ENCODE peak calls at places on chromosomes 13 and 19, in seven cellular contexts. One of them, this sample, is unnamed.

GRCh38 chr19:39246951-39247669 is 1.5 kb downstream of the IFNL4 start:
- DNase-seq in SK-N-SH: no peak
- DNase-seq in GM12878: no peak
- DNase-seq in H1: peak; percentile 85
- DNase-seq in stomach: no peak
- DNase-seq in A549: no peak
- DNase-seq in ovary: no peak
- DNase-seq in this sample: no peak

GRCh38 chr13:33489563-33489962 is 204.0 kb upstream of the STARD13 start:
- DNase-seq in GM12878: no peak
- DNase-seq in H1: no peak
- DNase-seq in ovary: no peak
- DNase-seq in A549: no peak
- DNase-seq in stomach: no peak
- DNase-seq in SK-N-SH: no peak
- DNase-seq in this sample: no peak

GRCh38 chr13:31773538-31773937 is 34.2 kb downstream of the RXFP2 start:
- DNase-seq in GM12878: no peak
- DNase-seq in SK-N-SH: no peak
- DNase-seq in A549: no peak
- DNase-seq in stomach: no peak
- DNase-seq in ovary: no peak
- DNase-seq in H1: no peak
- DNase-seq in this sample: no peak

GRCh38 chr13:52862358-52863206 is 14.1 kb upstream of the PCDH8 start:
- DNase-seq in SK-N-SH: peak; percentile 59
- DNase-seq in A549: peak; percentile 21
- DNase-seq in GM12878: no peak
- DNase-seq in H1: peak; percentile 89
- DNase-seq in ovary: no peak
- DNase-seq in stomach: peak; percentile 62
- DNase-seq in this sample: no peak

GRCh38 chr13:53408847-53409568 is 380.4 kb downstream of the OLFM4 start:
- DNase-seq in H1: no peak
- DNase-seq in SK-N-SH: no peak
- DNase-seq in ovary: no peak
- DNase-seq in A549: no peak
- DNase-seq in GM12878: no peak
- DNase-seq in stomach: no peak
- DNase-seq in this sample: no peak

GRCh38 chr13:113808058-113808834 is 49.2 kb downstream of the TMEM255B start:
- DNase-seq in SK-N-SH: no peak
- DNase-seq in GM12878: no peak
- DNase-seq in stomach: no peak
- DNase-seq in H1: no peak
- DNase-seq in ovary: no peak
- DNase-seq in A549: no peak
- DNase-seq in this sample: no peak

GRCh38 chr19:43797556-43797955 is 4.7 kb downstream of the LYPD5 start:
- DNase-seq in SK-N-SH: no peak
- DNase-seq in A549: no peak
- DNase-seq in GM12878: no peak
- DNase-seq in H1: no peak
- DNase-seq in ovary: no peak
- DNase-seq in stomach: no peak
- DNase-seq in this sample: no peak

GRCh38 chr13:103273825-103274224 is 207.6 kb upstream of the SLC10A2 start:
- DNase-seq in stomach: no peak
- DNase-seq in A549: no peak
- DNase-seq in ovary: no peak
- DNase-seq in H1: no peak
- DNase-seq in GM12878: no peak
- DNase-seq in SK-N-SH: no peak
- DNase-seq in this sample: no peak

GRCh38 chr13:75091707-75092106 is 390.3 kb downstream of the TBC1D4 start:
- DNase-seq in A549: no peak
- DNase-seq in stomach: no peak
- DNase-seq in ovary: no peak
- DNase-seq in GM12878: no peak
- DNase-seq in SK-N-SH: no peak
- DNase-seq in H1: no peak
- DNase-seq in this sample: no peak

GRCh38 chr19:38389101-38389925 is 816 bp downstream of the SPRED3 start:
- DNase-seq in stomach: no peak
- DNase-seq in H1: peak; percentile 54
- DNase-seq in SK-N-SH: peak; percentile 80
- DNase-seq in ovary: peak; percentile 30
- DNase-seq in GM12878: no peak
- DNase-seq in A549: peak; percentile 53
- DNase-seq in this sample: no peak

GRCh38 chr19:748274-748598 is 2.7 kb upstream of the MISP start:
- DNase-seq in ovary: no peak
- DNase-seq in GM12878: no peak
- DNase-seq in stomach: peak; percentile 69
- DNase-seq in SK-N-SH: peak; percentile 55
- DNase-seq in A549: no peak
- DNase-seq in H1: no peak
- DNase-seq in this sample: no peak

GRCh38 chr19:53977991-53978731 is 13.3 kb upstream of the CACNG6 start:
- DNase-seq in A549: peak; percentile 100
- DNase-seq in SK-N-SH: peak; percentile 93
- DNase-seq in ovary: no peak
- DNase-seq in GM12878: no peak
- DNase-seq in H1: peak; percentile 97
- DNase-seq in stomach: no peak
- DNase-seq in this sample: peak; percentile 25

GRCh38 chr13:58043971-58044370 is 412.4 kb downstream of the PCDH17 start:
- DNase-seq in ovary: no peak
- DNase-seq in GM12878: no peak
- DNase-seq in H1: no peak
- DNase-seq in A549: no peak
- DNase-seq in stomach: no peak
- DNase-seq in SK-N-SH: no peak
- DNase-seq in this sample: no peak

GRCh38 chr19:47589824-47590223 is 16.9 kb upstream of the ZNF541 start:
- DNase-seq in GM12878: no peak
- DNase-seq in SK-N-SH: no peak
- DNase-seq in A549: no peak
- DNase-seq in ovary: no peak
- DNase-seq in stomach: no peak
- DNase-seq in H1: no peak
- DNase-seq in this sample: no peak

GRCh38 chr19:47598407-47599349 is 10.3 kb upstream of the BICRA start:
- DNase-seq in H1: peak; percentile 76
- DNase-seq in ovary: no peak
- DNase-seq in A549: peak; percentile 94
- DNase-seq in stomach: peak; percentile 41
- DNase-seq in GM12878: no peak
- DNase-seq in SK-N-SH: no peak
- DNase-seq in this sample: peak; percentile 64

GRCh38 chr19:47595937-47596336 is 13.0 kb upstream of the BICRA start:
- DNase-seq in H1: no peak
- DNase-seq in A549: no peak
- DNase-seq in stomach: no peak
- DNase-seq in ovary: no peak
- DNase-seq in GM12878: no peak
- DNase-seq in SK-N-SH: no peak
- DNase-seq in this sample: no peak

DNA sequence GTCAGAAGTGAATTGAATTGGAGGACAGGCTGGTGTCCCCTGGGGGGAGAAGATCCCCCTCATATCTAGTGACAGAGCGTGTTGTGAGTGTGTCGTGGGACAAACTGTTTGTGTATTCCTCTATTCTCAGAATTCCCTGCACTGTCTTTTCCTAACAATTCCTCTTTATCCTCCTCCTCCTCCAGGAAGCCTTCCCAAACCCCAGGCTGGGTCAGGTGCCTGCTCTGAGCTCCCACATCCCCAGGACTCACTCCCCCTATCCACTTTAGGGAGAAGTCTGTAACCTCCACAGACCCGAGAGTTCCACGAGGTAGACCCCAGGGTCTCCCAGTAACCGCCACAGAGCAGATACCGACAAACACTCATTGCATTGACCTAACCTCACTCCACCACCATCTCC is 15.1 kb upstream of the BICRA start:
- DNase-seq in H1: no peak
- DNase-seq in ovary: no peak
- DNase-seq in SK-N-SH: no peak
- DNase-seq in stomach: no peak
- DNase-seq in GM12878: no peak
- DNase-seq in A549: no peak
- DNase-seq in this sample: no peak
- H3K4me1 ChIP-seq in H1: peaks cover 6% of the 10 kb centered on the region
- H3K4me1 ChIP-seq in ovary: no peaks in the 10 kb centered on the region
- H3K4me1 ChIP-seq in SK-N-SH: no peaks in the 10 kb centered on the region
- H3K4me1 ChIP-seq in stomach: peaks cover 1% of the 10 kb centered on the region
- H3K4me1 ChIP-seq in GM12878: peaks cover 7% of the 10 kb centered on the region
- H3K4me1 ChIP-seq in A549: peaks cover 8% of the 10 kb centered on the region
- H3K4me1 ChIP-seq in this sample: peaks cover 18% of the 10 kb centered on the region

GRCh38 chr19:13069415-13070369 is 33.0 kb downstream of the LYL1 start:
- DNase-seq in stomach: no peak
- DNase-seq in ovary: no peak
- DNase-seq in GM12878: no peak
- DNase-seq in A549: no peak
- DNase-seq in H1: no peak
- DNase-seq in SK-N-SH: peak; percentile 76
- DNase-seq in this sample: no peak

GRCh38 chr19:13066231-13066630 is 36.4 kb downstream of the LYL1 start:
- DNase-seq in SK-N-SH: no peak
- DNase-seq in GM12878: no peak
- DNase-seq in stomach: no peak
- DNase-seq in A549: no peak
- DNase-seq in H1: no peak
- DNase-seq in ovary: no peak
- DNase-seq in this sample: no peak

GRCh38 chr19:13070425-13071140 is 32.1 kb downstream of the LYL1 start:
- DNase-seq in ovary: no peak
- DNase-seq in A549: no peak
- DNase-seq in GM12878: no peak
- DNase-seq in SK-N-SH: no peak
- DNase-seq in stomach: no peak
- DNase-seq in H1: no peak
- DNase-seq in this sample: no peak

GRCh38 chr19:13066933-13067831 is 35.5 kb downstream of the LYL1 start:
- DNase-seq in stomach: no peak
- DNase-seq in ovary: no peak
- DNase-seq in H1: no peak
- DNase-seq in GM12878: no peak
- DNase-seq in SK-N-SH: no peak
- DNase-seq in A549: no peak
- DNase-seq in this sample: no peak

DNA sequence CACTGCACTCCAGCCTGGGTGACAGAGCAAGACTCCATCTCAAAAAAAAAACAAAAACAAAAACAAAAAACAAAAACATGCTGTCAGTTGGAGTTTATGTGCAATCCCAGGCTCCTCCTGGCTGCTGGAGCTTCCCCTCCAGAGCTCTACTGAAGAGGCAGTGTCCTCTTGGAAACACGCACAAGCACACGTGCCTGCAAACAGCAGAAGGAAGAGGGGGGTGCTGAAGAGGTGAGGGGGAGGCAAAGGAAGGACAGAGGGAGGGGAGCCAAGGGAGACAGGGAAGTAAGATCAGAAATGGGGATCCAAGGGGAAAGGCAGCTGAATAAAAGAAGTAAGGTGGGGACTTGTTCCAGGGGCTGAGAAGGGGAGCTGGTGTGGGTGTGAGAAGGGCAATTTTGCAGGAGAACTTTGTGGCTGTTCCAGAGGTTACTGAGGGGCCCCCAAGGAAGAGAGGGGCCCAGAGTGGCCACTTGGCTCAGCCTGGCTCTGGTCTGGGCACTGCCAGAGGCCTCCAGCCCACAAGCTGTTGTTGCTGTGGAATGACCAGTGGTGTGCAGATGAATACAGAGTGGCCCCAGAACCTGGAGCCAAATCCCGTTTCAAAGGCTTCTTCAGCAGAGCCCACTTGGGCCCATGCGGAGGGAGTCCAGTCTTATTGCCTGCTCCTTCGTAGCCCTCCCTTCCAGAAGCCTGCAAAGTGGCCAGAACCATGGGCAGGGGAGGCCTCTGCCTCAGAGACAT is 34.4 kb downstream of the LYL1 start:
- DNase-seq in A549: no peak
- DNase-seq in ovary: no peak
- DNase-seq in stomach: no peak
- DNase-seq in H1: no peak
- DNase-seq in GM12878: no peak
- DNase-seq in SK-N-SH: no peak
- DNase-seq in this sample: no peak
- H3K27ac ChIP-seq in A549: no peak overlapping the region
- H3K27ac ChIP-seq in ovary: peak overlapping the region; percentile 49
- H3K27ac ChIP-seq in stomach: peak overlapping the region; percentile 24
- H3K27ac ChIP-seq in H1: no peak overlapping the region
- H3K27ac ChIP-seq in GM12878: no peak overlapping the region
- H3K27ac ChIP-seq in SK-N-SH: no peak overlapping the region
- H3K27ac ChIP-seq in this sample: peak overlapping the region; percentile 29

GRCh38 chr13:36371185-36371584 is 25.0 kb upstream of the SPART start:
- DNase-seq in GM12878: no peak
- DNase-seq in SK-N-SH: no peak
- DNase-seq in H1: no peak
- DNase-seq in ovary: no peak
- DNase-seq in stomach: no peak
- DNase-seq in A549: no peak
- DNase-seq in this sample: no peak
- TF ChIP-seq EP300 in GM12878: no peak
- TF ChIP-seq EP300 in SK-N-SH: no peak
- TF ChIP-seq EP300 in H1: no peak
- TF ChIP-seq EP300 in ovary: no peak
- TF ChIP-seq EP300 in stomach: no peak
- TF ChIP-seq EP300 in A549: no peak
- TF ChIP-seq EP300 in this sample: no peak

DNA sequence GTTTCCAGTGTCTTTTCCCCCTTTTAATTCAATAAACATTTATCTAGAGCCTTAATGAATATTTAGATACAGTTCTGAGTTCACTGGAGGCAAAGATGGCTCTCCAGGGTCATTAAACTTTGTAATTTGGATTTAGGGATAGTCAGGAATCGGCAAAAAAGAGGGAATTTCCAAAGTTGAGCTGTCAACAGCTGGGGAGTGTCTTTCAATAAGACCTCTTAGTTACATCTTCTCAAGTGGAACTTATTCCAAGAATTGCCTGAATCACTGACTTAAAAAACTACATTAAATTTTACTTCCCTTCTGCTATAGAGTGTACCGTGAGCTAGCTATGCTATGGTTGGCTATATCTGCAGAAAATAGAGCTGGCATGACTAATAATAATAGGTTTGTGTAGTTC is 2.0 kb downstream of the LRCH1 start:
- DNase-seq in stomach: no peak
- DNase-seq in ovary: no peak
- DNase-seq in GM12878: no peak
- DNase-seq in H1: no peak
- DNase-seq in A549: no peak
- DNase-seq in SK-N-SH: no peak
- DNase-seq in this sample: no peak
- H3K4me1 ChIP-seq in stomach: peaks cover 11% of the 10 kb centered on the region
- H3K4me1 ChIP-seq in ovary: peaks cover 1% of the 10 kb centered on the region
- H3K4me1 ChIP-seq in GM12878: peaks cover 11% of the 10 kb centered on the region
- H3K4me1 ChIP-seq in H1: no peaks in the 10 kb centered on the region
- H3K4me1 ChIP-seq in A549: peaks cover 32% of the 10 kb centered on the region
- H3K4me1 ChIP-seq in SK-N-SH: peaks cover 13% of the 10 kb centered on the region
- H3K4me1 ChIP-seq in this sample: peaks cover 44% of the 10 kb centered on the region

GRCh38 chr13:29436291-29436690 is 159.2 kb downstream of the SLC7A1 start:
- DNase-seq in stomach: no peak
- DNase-seq in GM12878: no peak
- DNase-seq in A549: no peak
- DNase-seq in ovary: no peak
- DNase-seq in H1: no peak
- DNase-seq in SK-N-SH: no peak
- DNase-seq in this sample: no peak
- H3K27ac ChIP-seq in stomach: peak overlapping the region; percentile 36
- H3K27ac ChIP-seq in GM12878: no peak overlapping the region
- H3K27ac ChIP-seq in A549: no peak overlapping the region
- H3K27ac ChIP-seq in ovary: no peak overlapping the region
- H3K27ac ChIP-seq in H1: no peak overlapping the region
- H3K27ac ChIP-seq in SK-N-SH: peak overlapping the region; percentile 92
- H3K27ac ChIP-seq in this sample: no peak overlapping the region